ENCODE peak calls at places on chromosomes 12 and 14, in eight cellular contexts. I is adrenal gland, X is ovary, O is spleen, A is transverse colon, R is tibial nerve, Y is HepG2, B is K562. N is an unnamed sample.

GRCh38 chr14:89270439-89271227 is 146.4 kb downstream of the FOXN3 start:
- DNase-seq in B (no peak), A (peak), O (no peak), Y (no peak), X (no peak), I (peak), R (no peak), N (peak)

GRCh38 chr14:59483360-59483759 is 848 bp downstream of the L3HYPDH start:
- DNase-seq in A (no peak), X (no peak), R (no peak), B (peak), O (no peak), Y (no peak), I (peak), N (peak)

GRCh38 chr12:58888131-58888783 is 32.0 kb downstream of the LRIG3 start:
- DNase-seq in X (peak), A (no peak), R (no peak), Y (no peak), O (no peak), I (no peak), B (no peak), N (peak)

GRCh38 chr14:59325906-59326305 is 137.4 kb downstream of the DAAM1 start:
- DNase-seq in I (no peak), X (no peak), Y (no peak), O (no peak), A (no peak), B (no peak), R (peak), N (no peak)

GRCh38 chr12:26658991-26659390 is 174.0 kb downstream of the ITPR2 start:
- DNase-seq in X (no peak), I (no peak), Y (no peak), R (no peak), O (no peak), B (no peak), A (no peak), N (no peak)

GRCh38 chr12:114404451-114405198 is 1.3 kb downstream of the TBX5 start:
- DNase-seq in B (no peak), I (no peak), A (no peak), R (no peak), X (no peak), Y (no peak), O (no peak), N (no peak)

GRCh38 chr12:108004368-108004767 is 124.7 kb upstream of the WSCD2 start:
- DNase-seq in B (peak), O (no peak), X (no peak), A (no peak), R (no peak), I (no peak), Y (no peak), N (no peak)

GRCh38 chr14:56219666-56220413 is 101.6 kb downstream of the PELI2 start:
- DNase-seq in B (peak), O (no peak), I (no peak), A (no peak), X (no peak), R (no peak), Y (no peak), N (peak)

GRCh38 chr12:121668750-121669524 is 517 bp downstream of the MORN3 start:
- DNase-seq in B (peak), Y (peak), I (peak), O (peak), A (peak), R (no peak), X (no peak), N (peak)

GRCh38 chr12:116958402-116959197 is 47.9 kb downstream of the FBXW8 start:
- DNase-seq in X (no peak), B (no peak), O (no peak), I (no peak), A (no peak), R (no peak), Y (no peak), N (no peak)

GRCh38 chr12:2334291-2335088 is 281.7 kb downstream of the CACNA1C start:
- DNase-seq in R (no peak), A (no peak), I (no peak), B (peak), X (no peak), O (no peak), Y (no peak), N (no peak)

GRCh38 chr14:97282210-97282609 is 485.0 kb downstream of the VRK1 start:
- DNase-seq in B (no peak), X (no peak), Y (no peak), R (no peak), I (no peak), A (no peak), O (no peak), N (no peak)

GRCh38 chr12:120725659-120726509 is at the start of gene ACADS:
- DNase-seq in O (peak), I (peak), A (peak), R (peak), Y (peak), B (peak), X (peak), N (peak)

GRCh38 chr12:68331500-68331868 is 678 bp downstream of the MDM1 start:
- DNase-seq in R (no peak), O (no peak), B (peak), I (no peak), Y (no peak), X (no peak), A (no peak), N (no peak)

GRCh38 chr14:93548102-93548843 is 117.5 kb downstream of the UNC79 start:
- DNase-seq in Y (no peak), X (no peak), R (no peak), B (no peak), A (no peak), O (no peak), I (no peak), N (no peak)

GRCh38 chr14:103444837-103445524 is 59.8 kb downstream of the MARK3 start:
- DNase-seq in R (no peak), B (peak), Y (no peak), X (no peak), I (no peak), O (no peak), A (no peak), N (no peak)

GRCh38 chr14:55416866-55417265 is 5.2 kb upstream of the ATG14 start:
- DNase-seq in X (no peak), A (peak), O (no peak), Y (no peak), I (no peak), R (no peak), B (peak), N (no peak)

GRCh38 chr12:113130457-113131135 is 5.0 kb downstream of the RASAL1 start:
- DNase-seq in A (no peak), I (peak), X (no peak), R (no peak), B (peak), Y (peak), O (peak), N (no peak)

GRCh38 chr12:43210437-43211197 is 341.4 kb downstream of the ADAMTS20 start:
- DNase-seq in A (no peak), B (peak), O (no peak), Y (no peak), R (no peak), I (no peak), X (peak), N (no peak)

GRCh38 chr12:6884539-6884938 is 11.4 kb upstream of the SPSB2 start:
- DNase-seq in I (no peak), A (no peak), O (no peak), R (no peak), X (no peak), Y (no peak), B (no peak), N (no peak)
- TF ChIP-seq POLR2A in I (no peak), A (no peak), O (no peak), R (no peak), X (no peak), Y (no peak), B (no peak), N (no peak)

DNA sequence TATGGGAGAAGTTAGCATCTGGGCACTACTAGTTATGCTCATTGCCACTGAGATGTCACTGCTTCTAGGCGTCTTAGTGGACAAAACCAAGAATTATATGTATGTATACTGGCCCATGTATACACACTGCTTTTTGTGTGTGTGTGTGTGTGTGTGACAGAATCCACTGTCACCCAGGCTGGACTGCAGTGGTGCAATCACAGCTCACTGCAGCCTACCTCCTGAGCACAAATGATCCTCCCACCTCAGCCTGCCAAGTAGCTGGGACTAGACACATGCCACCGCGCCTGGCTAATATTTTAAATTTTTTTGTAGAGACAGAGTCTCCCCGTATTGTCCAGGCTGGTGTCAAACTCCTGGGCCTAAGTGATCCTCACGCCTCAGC is 25.2 kb downstream of the LIMA1 start:
- DNase-seq in B (no peak), O (no peak), A (peak), X (no peak), I (peak), Y (no peak), R (peak), N (peak)
- H3K27ac ChIP-seq in B (peak), O (peak), A (peak), X (no peak), I (no peak), Y (peak), R (peak), N (no peak)

GRCh38 chr14:99598774-99599173 is 5.2 kb downstream of the CCDC85C start:
- DNase-seq in B (no peak), I (no peak), A (no peak), R (no peak), Y (peak), X (no peak), O (no peak), N (no peak)

GRCh38 chr14:99596071-99596627 is 7.9 kb downstream of the CCDC85C start:
- DNase-seq in Y (no peak), A (peak), O (no peak), I (peak), X (no peak), R (no peak), B (no peak), N (peak)

GRCh38 chr14:99596772-99597171 is 7.2 kb downstream of the CCDC85C start:
- DNase-seq in A (peak), X (no peak), O (no peak), B (no peak), R (no peak), Y (no peak), I (no peak), N (no peak)

GRCh38 chr14:99599440-99599839 is 4.6 kb downstream of the CCDC85C start:
- DNase-seq in X (no peak), O (no peak), Y (no peak), B (no peak), I (no peak), A (no peak), R (no peak), N (no peak)

GRCh38 chr14:99597911-99598600 is 6.0 kb downstream of the CCDC85C start:
- DNase-seq in X (no peak), I (no peak), Y (no peak), R (no peak), B (no peak), A (no peak), O (no peak), N (no peak)
- H3K4me3 ChIP-seq in X (no peak), I (no peak), Y (peak), R (no peak), B (no peak), A (no peak), O (no peak), N (no peak)

GRCh38 chr12:104672096-104672445 is 215.3 kb downstream of the CHST11 start:
- DNase-seq in O (no peak), X (no peak), R (no peak), Y (no peak), A (no peak), B (no peak), I (no peak), N (no peak)

GRCh38 chr12:104670439-104671406 is 214.0 kb downstream of the CHST11 start:
- DNase-seq in X (no peak), A (no peak), Y (no peak), I (no peak), O (no peak), B (peak), R (no peak), N (no peak)

GRCh38 chr12:104672501-104673265 is 215.9 kb downstream of the CHST11 start:
- DNase-seq in A (no peak), R (no peak), I (peak), B (no peak), O (no peak), X (no peak), Y (no peak), N (no peak)

GRCh38 chr12:104669851-104670337 is 213.1 kb downstream of the CHST11 start:
- DNase-seq in I (peak), O (peak), X (peak), B (no peak), Y (no peak), A (peak), R (no peak), N (peak)

GRCh38 chr12:104671407-104672095 is 214.8 kb downstream of the CHST11 start:
- DNase-seq in I (peak), B (peak), O (peak), Y (peak), X (peak), R (peak), A (peak), N (peak)
- TF ChIP-seq POLR2A in I (no peak), B (no peak), O (no peak), Y (no peak), X (no peak), R (no peak), A (no peak), N (no peak)

DNA sequence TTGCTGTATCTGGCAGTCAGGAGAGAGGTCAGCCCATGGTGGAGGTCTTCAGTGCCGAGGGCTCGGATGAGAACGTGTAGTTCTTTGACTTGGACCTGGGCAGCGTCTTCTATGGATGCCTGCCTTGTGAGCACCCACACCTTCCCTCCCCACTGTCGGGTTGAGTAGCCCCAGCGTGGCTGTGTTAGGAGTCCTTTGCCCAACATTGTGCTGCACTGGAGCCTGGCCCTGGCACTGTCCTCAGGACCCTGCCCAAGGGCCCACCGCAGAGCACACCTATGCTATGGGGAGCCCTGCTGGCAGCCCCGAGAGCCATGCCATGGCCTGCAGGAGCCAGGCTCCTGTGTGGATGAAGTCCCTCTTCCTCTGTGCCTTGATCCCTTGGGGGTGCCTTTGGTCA is 26.7 kb downstream of the SLC25A29 start:
- DNase-seq in R (no peak), A (no peak), I (peak), O (no peak), X (no peak), B (no peak), Y (no peak), N (no peak)
- H3K27ac ChIP-seq in R (no peak), A (no peak), I (no peak), O (no peak), X (no peak), B (no peak), Y (peak), N (no peak)

GRCh38 chr14:69798339-69798735 is 1.3 kb upstream of the SLC10A1 start:
- DNase-seq in R (no peak), B (no peak), O (no peak), Y (no peak), A (no peak), X (no peak), I (no peak), N (no peak)

GRCh38 chr14:69792887-69793421 is 4.1 kb downstream of the SLC10A1 start:
- DNase-seq in I (no peak), B (no peak), X (no peak), R (no peak), O (no peak), A (no peak), Y (peak), N (no peak)

GRCh38 chr14:69797573-69798338 is 715 bp upstream of the SLC10A1 start:
- DNase-seq in Y (no peak), X (no peak), O (no peak), A (peak), B (no peak), R (no peak), I (no peak), N (no peak)

GRCh38 chr14:69794791-69795190 is 2.2 kb downstream of the SLC10A1 start:
- DNase-seq in R (no peak), O (no peak), I (no peak), B (no peak), A (no peak), X (no peak), Y (no peak), N (no peak)

DNA sequence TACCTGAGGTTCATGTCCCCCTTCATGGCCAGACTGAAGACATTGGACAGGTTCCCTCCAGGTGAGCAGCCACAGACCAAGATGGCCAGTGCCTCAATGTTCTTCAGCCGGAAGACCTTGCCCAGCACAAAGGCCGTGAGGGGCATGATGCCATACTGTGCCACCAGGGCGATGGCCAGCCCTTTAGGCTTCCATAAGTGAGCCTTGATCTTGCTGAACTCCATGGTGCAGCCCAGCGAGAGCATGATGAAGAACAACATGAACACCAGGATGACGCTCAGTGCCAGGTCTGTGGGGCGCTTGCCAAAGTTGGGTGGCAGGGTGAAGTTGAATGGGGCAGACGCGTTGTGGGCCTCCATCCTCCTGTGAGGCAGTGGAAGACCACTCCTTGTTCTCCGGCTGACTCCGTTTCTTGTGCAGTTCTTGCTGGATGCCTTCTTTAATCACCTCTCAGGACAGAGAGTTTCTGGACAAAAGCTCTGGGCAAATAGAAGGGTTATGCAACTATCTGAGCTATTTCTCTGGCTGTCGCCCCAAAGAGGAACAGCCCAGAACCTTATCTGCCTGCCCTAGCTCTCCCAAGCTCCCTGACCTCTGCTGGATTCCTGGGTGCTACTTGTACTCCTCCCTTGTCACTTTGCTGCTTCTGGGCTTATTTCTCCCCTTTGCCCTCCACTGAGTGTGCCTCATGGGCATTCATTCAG is at the start of gene SLC10A1:
- DNase-seq in R (no peak), I (no peak), A (no peak), X (no peak), Y (peak), O (no peak), B (no peak), N (no peak)
- H3K4me3 ChIP-seq in R (no peak), I (no peak), A (no peak), X (no peak), Y (peak), O (no peak), B (no peak), N (no peak)